ENCODE peak calls at places on chromosomes 16 and 17, in ten cellular contexts. Z is cerebellum; P is ELR; M is breast epithelium; W is sciatic nerve; T is activated naive CD4-positive, alpha-beta T cell treated with anti-CD3 and anti-CD28 coated beads, Interleukin-2, amount 10 ng/mL, durations not matched to agents 7 days and 5 days; G is activated CD4-positive, alpha-beta T cell treated with anti-CD3 and anti-CD28 coated beads, Interleukin-2, amount 50 U/mL, for 24 hours; C is HCEC 1CT; Y is AML-193; V is activated T-helper 9 cell treated with anti-CD3 and anti-CD28 coated beads, Interleukin-2, amount 50 U/mL, for 16 hours. S is an unnamed sample.

GRCh38 chr17:37047631-37048104 is 98.9 kb downstream of the AATF start:
- DNase-seq in C (peak), Y (peak), T (peak), M (peak), P (peak), W (peak), G (peak), Z (peak), V (peak), S (no peak)

GRCh38 chr16:1407749-1408148 is 6.8 kb downstream of the UNKL start:
- DNase-seq in T (no peak), Y (no peak), G (no peak), C (peak), M (no peak), V (no peak), W (no peak), P (no peak), Z (no peak), S (no peak)

GRCh38 chr16:31107465-31107867 is 720 bp upstream of the BCKDK start:
- DNase-seq in W (no peak), Y (no peak), M (no peak), V (no peak), Z (no peak), P (no peak), G (no peak), T (peak), C (no peak), S (no peak)

GRCh38 chr17:43791589-43791988 is 11.4 kb downstream of the CFAP97D1 start:
- DNase-seq in T (no peak), V (no peak), W (no peak), Y (peak), G (no peak), Z (no peak), C (peak), M (no peak), P (peak), S (no peak)

GRCh38 chr17:50365165-50365564 is 7.8 kb downstream of the MRPL27 start:
- DNase-seq in Y (no peak), V (no peak), T (no peak), Z (no peak), G (no peak), W (no peak), C (no peak), M (no peak), P (no peak), S (no peak)

GRCh38 chr16:73794936-73795335 is 501.7 kb upstream of the PSMD7 start:
- DNase-seq in W (no peak), Z (no peak), Y (no peak), M (no peak), T (no peak), V (no peak), C (no peak), P (no peak), G (no peak), S (no peak)

GRCh38 chr17:4072487-4073157 is 70.2 kb downstream of the ZZEF1 start:
- DNase-seq in V (no peak), C (peak), Y (no peak), T (no peak), G (no peak), W (no peak), P (peak), M (no peak), Z (peak), S (no peak)

GRCh38 chr16:4891886-4892216 is 44.6 kb downstream of the UBN1 start:
- DNase-seq in Y (no peak), C (no peak), W (no peak), P (no peak), M (no peak), T (no peak), Z (no peak), G (no peak), V (no peak), S (no peak)

GRCh38 chr16:14088155-14088753 is 17.1 kb downstream of the MRTFB start:
- DNase-seq in M (no peak), T (no peak), G (no peak), Z (peak), C (peak), W (no peak), Y (no peak), V (no peak), P (no peak), S (no peak)

GRCh38 chr17:45428954-45429337 is 3.7 kb downstream of the ARHGAP27 start:
- DNase-seq in V (no peak), W (no peak), M (no peak), Y (peak), T (no peak), C (no peak), Z (no peak), P (no peak), G (no peak), S (no peak)

GRCh38 chr17:17348872-17349723 is 45.9 kb downstream of the NT5M start:
- DNase-seq in C (no peak), V (no peak), G (no peak), Y (no peak), P (no peak), W (peak), T (no peak), M (peak), Z (no peak), S (no peak)

GRCh38 chr17:35496470-35497290 is 40.8 kb downstream of the SLFN12L start:
- DNase-seq in G (no peak), Y (no peak), C (no peak), T (no peak), V (no peak), Z (no peak), P (no peak), M (no peak), W (no peak), S (no peak)

S was measured in SIG-M5.